ENCODE peak calls at places on chromosomes 13 and 19, in five cellular contexts. One of them, this sample, is unnamed.

GRCh38 chr19:33747273-33747672 is 49.4 kb upstream of the KCTD15 start:
- ATAC-seq in GM23338: no peak
- ATAC-seq in activated CD8-positive, alpha-beta T cell treated with anti-CD3 and anti-CD28 coated beads, Interleukin-2, amount 10 ng/mL, durations not matched to agents 7 days and 5 days: no peak
- ATAC-seq in lower lobe of right lung: no peak
- ATAC-seq in A549: no peak
- ATAC-seq in this sample: no peak

GRCh38 chr13:68359105-68359504 is 1129.0 kb upstream of the PCDH9 start:
- ATAC-seq in activated CD8-positive, alpha-beta T cell treated with anti-CD3 and anti-CD28 coated beads, Interleukin-2, amount 10 ng/mL, durations not matched to agents 7 days and 5 days: no peak
- ATAC-seq in A549: no peak
- ATAC-seq in lower lobe of right lung: no peak
- ATAC-seq in GM23338: no peak
- ATAC-seq in this sample: no peak

GRCh38 chr19:45152504-45153338 is 8.1 kb downstream of the NKPD1 start:
- ATAC-seq in A549: no peak
- ATAC-seq in GM23338: peak
- ATAC-seq in activated CD8-positive, alpha-beta T cell treated with anti-CD3 and anti-CD28 coated beads, Interleukin-2, amount 10 ng/mL, durations not matched to agents 7 days and 5 days: peak
- ATAC-seq in lower lobe of right lung: peak
- ATAC-seq in this sample: peak

GRCh38 chr13:39811051-39811450 is 155.6 kb downstream of the COG6 start:
- ATAC-seq in A549: no peak
- ATAC-seq in lower lobe of right lung: peak
- ATAC-seq in GM23338: no peak
- ATAC-seq in activated CD8-positive, alpha-beta T cell treated with anti-CD3 and anti-CD28 coated beads, Interleukin-2, amount 10 ng/mL, durations not matched to agents 7 days and 5 days: no peak
- ATAC-seq in this sample: no peak

GRCh38 chr13:47672245-47672975 is 328.7 kb downstream of the SUCLA2 start:
- ATAC-seq in lower lobe of right lung: no peak
- ATAC-seq in A549: no peak
- ATAC-seq in activated CD8-positive, alpha-beta T cell treated with anti-CD3 and anti-CD28 coated beads, Interleukin-2, amount 10 ng/mL, durations not matched to agents 7 days and 5 days: no peak
- ATAC-seq in GM23338: no peak
- ATAC-seq in this sample: no peak

GRCh38 chr13:50915562-50915961 is 6.0 kb downstream of the RNASEH2B start:
- ATAC-seq in activated CD8-positive, alpha-beta T cell treated with anti-CD3 and anti-CD28 coated beads, Interleukin-2, amount 10 ng/mL, durations not matched to agents 7 days and 5 days: no peak
- ATAC-seq in GM23338: peak
- ATAC-seq in lower lobe of right lung: no peak
- ATAC-seq in A549: no peak
- ATAC-seq in this sample: peak

GRCh38 chr19:6685962-6686627 is 16.1 kb upstream of the TNFSF14 start:
- ATAC-seq in A549: no peak
- ATAC-seq in activated CD8-positive, alpha-beta T cell treated with anti-CD3 and anti-CD28 coated beads, Interleukin-2, amount 10 ng/mL, durations not matched to agents 7 days and 5 days: no peak
- ATAC-seq in GM23338: no peak
- ATAC-seq in lower lobe of right lung: no peak
- ATAC-seq in this sample: peak

GRCh38 chr19:40256511-40256910 is 28.6 kb downstream of the AKT2 start:
- ATAC-seq in GM23338: no peak
- ATAC-seq in A549: no peak
- ATAC-seq in lower lobe of right lung: no peak
- ATAC-seq in activated CD8-positive, alpha-beta T cell treated with anti-CD3 and anti-CD28 coated beads, Interleukin-2, amount 10 ng/mL, durations not matched to agents 7 days and 5 days: no peak
- ATAC-seq in this sample: no peak

GRCh38 chr13:43908156-43909126 is 28.7 kb downstream of the LACC1 start:
- ATAC-seq in lower lobe of right lung: no peak
- ATAC-seq in GM23338: no peak
- ATAC-seq in A549: peak
- ATAC-seq in activated CD8-positive, alpha-beta T cell treated with anti-CD3 and anti-CD28 coated beads, Interleukin-2, amount 10 ng/mL, durations not matched to agents 7 days and 5 days: no peak
- ATAC-seq in this sample: no peak

GRCh38 chr19:42475366-42475765 is 32.6 kb upstream of the CXCL17 start:
- ATAC-seq in activated CD8-positive, alpha-beta T cell treated with anti-CD3 and anti-CD28 coated beads, Interleukin-2, amount 10 ng/mL, durations not matched to agents 7 days and 5 days: no peak
- ATAC-seq in lower lobe of right lung: no peak
- ATAC-seq in GM23338: peak
- ATAC-seq in A549: no peak
- ATAC-seq in this sample: no peak

GRCh38 chr19:32809254-32809653 is 60.3 kb downstream of the SLC7A9 start:
- ATAC-seq in A549: peak
- ATAC-seq in activated CD8-positive, alpha-beta T cell treated with anti-CD3 and anti-CD28 coated beads, Interleukin-2, amount 10 ng/mL, durations not matched to agents 7 days and 5 days: peak
- ATAC-seq in GM23338: no peak
- ATAC-seq in lower lobe of right lung: peak
- ATAC-seq in this sample: peak

GRCh38 chr13:79503069-79503468 is 22.1 kb downstream of the NDFIP2 start:
- ATAC-seq in A549: no peak
- ATAC-seq in GM23338: no peak
- ATAC-seq in activated CD8-positive, alpha-beta T cell treated with anti-CD3 and anti-CD28 coated beads, Interleukin-2, amount 10 ng/mL, durations not matched to agents 7 days and 5 days: no peak
- ATAC-seq in lower lobe of right lung: no peak
- ATAC-seq in this sample: no peak

GRCh38 chr13:94617389-94618000 is 15.8 kb downstream of the GPR180 start:
- ATAC-seq in A549: no peak
- ATAC-seq in activated CD8-positive, alpha-beta T cell treated with anti-CD3 and anti-CD28 coated beads, Interleukin-2, amount 10 ng/mL, durations not matched to agents 7 days and 5 days: no peak
- ATAC-seq in GM23338: no peak
- ATAC-seq in lower lobe of right lung: no peak
- ATAC-seq in this sample: no peak

GRCh38 chr13:32881074-32881791 is 135.0 kb upstream of the KL start:
- ATAC-seq in lower lobe of right lung: no peak
- ATAC-seq in GM23338: no peak
- ATAC-seq in activated CD8-positive, alpha-beta T cell treated with anti-CD3 and anti-CD28 coated beads, Interleukin-2, amount 10 ng/mL, durations not matched to agents 7 days and 5 days: peak
- ATAC-seq in A549: no peak
- ATAC-seq in this sample: no peak

GRCh38 chr13:37925878-37926473 is 56.4 kb upstream of the TRPC4 start:
- ATAC-seq in lower lobe of right lung: no peak
- ATAC-seq in A549: no peak
- ATAC-seq in activated CD8-positive, alpha-beta T cell treated with anti-CD3 and anti-CD28 coated beads, Interleukin-2, amount 10 ng/mL, durations not matched to agents 7 days and 5 days: no peak
- ATAC-seq in GM23338: no peak
- ATAC-seq in this sample: no peak

GRCh38 chr19:15035795-15036311 is 13.4 kb upstream of the CASP14 start:
- ATAC-seq in GM23338: no peak
- ATAC-seq in lower lobe of right lung: no peak
- ATAC-seq in A549: no peak
- ATAC-seq in activated CD8-positive, alpha-beta T cell treated with anti-CD3 and anti-CD28 coated beads, Interleukin-2, amount 10 ng/mL, durations not matched to agents 7 days and 5 days: no peak
- ATAC-seq in this sample: no peak

GRCh38 chr19:44931541-44931940 is 10.5 kb upstream of the APOC4 start:
- ATAC-seq in A549: no peak
- ATAC-seq in GM23338: no peak
- ATAC-seq in activated CD8-positive, alpha-beta T cell treated with anti-CD3 and anti-CD28 coated beads, Interleukin-2, amount 10 ng/mL, durations not matched to agents 7 days and 5 days: no peak
- ATAC-seq in lower lobe of right lung: no peak
- ATAC-seq in this sample: no peak

GRCh38 chr19:55253842-55254624 is 4.8 kb downstream of the PPP6R1 start:
- ATAC-seq in GM23338: no peak
- ATAC-seq in A549: no peak
- ATAC-seq in activated CD8-positive, alpha-beta T cell treated with anti-CD3 and anti-CD28 coated beads, Interleukin-2, amount 10 ng/mL, durations not matched to agents 7 days and 5 days: peak
- ATAC-seq in lower lobe of right lung: no peak
- ATAC-seq in this sample: peak